ENCODE peak calls at places on chromosome 14, in ten cellular contexts. One of them, this sample, is unnamed.

GRCh38 chr14:81221579-81222102 is 882 bp upstream of the GTF2A1 start:
- DNase-seq in cardiac muscle cell: peak
- DNase-seq in substantia nigra: no peak
- DNase-seq in NCI-H1694 treated with DMSO at 0.1 percent for 48 hours: no peak
- DNase-seq in activated CD4-positive, alpha-beta T cell treated with anti-CD3 and anti-CD28 coated beads for 1 hour: no peak
- DNase-seq in neural progenitor cell: no peak
- DNase-seq in stimulated activated CD8-positive, alpha-beta memory T cell treated with anti-CD3 and anti-CD28 coated beads, Interleukin-4, amount 100 ng/mL, for 4 hours: no peak
- DNase-seq in midbrain: peak
- DNase-seq in GM13977: no peak
- DNase-seq in WTC11: no peak
- DNase-seq in this sample: no peak

GRCh38 chr14:100677152-100677924 is 49.4 kb upstream of the DLK1 start:
- DNase-seq in cardiac muscle cell: peak
- DNase-seq in substantia nigra: no peak
- DNase-seq in NCI-H1694 treated with DMSO at 0.1 percent for 48 hours: peak
- DNase-seq in activated CD4-positive, alpha-beta T cell treated with anti-CD3 and anti-CD28 coated beads for 1 hour: no peak
- DNase-seq in neural progenitor cell: no peak
- DNase-seq in stimulated activated CD8-positive, alpha-beta memory T cell treated with anti-CD3 and anti-CD28 coated beads, Interleukin-4, amount 100 ng/mL, for 4 hours: no peak
- DNase-seq in midbrain: no peak
- DNase-seq in GM13977: no peak
- DNase-seq in WTC11: peak
- DNase-seq in this sample: no peak

GRCh38 chr14:92655802-92656201 is 92.6 kb downstream of the LGMN start:
- DNase-seq in cardiac muscle cell: no peak
- DNase-seq in substantia nigra: no peak
- DNase-seq in NCI-H1694 treated with DMSO at 0.1 percent for 48 hours: no peak
- DNase-seq in activated CD4-positive, alpha-beta T cell treated with anti-CD3 and anti-CD28 coated beads for 1 hour: no peak
- DNase-seq in neural progenitor cell: no peak
- DNase-seq in stimulated activated CD8-positive, alpha-beta memory T cell treated with anti-CD3 and anti-CD28 coated beads, Interleukin-4, amount 100 ng/mL, for 4 hours: no peak
- DNase-seq in midbrain: no peak
- DNase-seq in GM13977: no peak
- DNase-seq in WTC11: no peak
- DNase-seq in this sample: no peak

GRCh38 chr14:106268013-106268727 is 741.8 kb downstream of the TMEM121 start:
- DNase-seq in cardiac muscle cell: no peak
- DNase-seq in substantia nigra: no peak
- DNase-seq in NCI-H1694 treated with DMSO at 0.1 percent for 48 hours: peak
- DNase-seq in activated CD4-positive, alpha-beta T cell treated with anti-CD3 and anti-CD28 coated beads for 1 hour: peak
- DNase-seq in neural progenitor cell: no peak
- DNase-seq in stimulated activated CD8-positive, alpha-beta memory T cell treated with anti-CD3 and anti-CD28 coated beads, Interleukin-4, amount 100 ng/mL, for 4 hours: peak
- DNase-seq in midbrain: no peak
- DNase-seq in GM13977: peak
- DNase-seq in WTC11: no peak
- DNase-seq in this sample: no peak

GRCh38 chr14:77107228-77107627 is 9.2 kb downstream of the CIPC start:
- DNase-seq in cardiac muscle cell: no peak
- DNase-seq in substantia nigra: no peak
- DNase-seq in NCI-H1694 treated with DMSO at 0.1 percent for 48 hours: no peak
- DNase-seq in activated CD4-positive, alpha-beta T cell treated with anti-CD3 and anti-CD28 coated beads for 1 hour: no peak
- DNase-seq in neural progenitor cell: no peak
- DNase-seq in stimulated activated CD8-positive, alpha-beta memory T cell treated with anti-CD3 and anti-CD28 coated beads, Interleukin-4, amount 100 ng/mL, for 4 hours: no peak
- DNase-seq in midbrain: no peak
- DNase-seq in GM13977: no peak
- DNase-seq in WTC11: no peak
- DNase-seq in this sample: no peak

GRCh38 chr14:89509891-89510290 is 92.9 kb upstream of the FOXN3 start:
- DNase-seq in cardiac muscle cell: no peak
- DNase-seq in substantia nigra: no peak
- DNase-seq in NCI-H1694 treated with DMSO at 0.1 percent for 48 hours: no peak
- DNase-seq in activated CD4-positive, alpha-beta T cell treated with anti-CD3 and anti-CD28 coated beads for 1 hour: no peak
- DNase-seq in neural progenitor cell: no peak
- DNase-seq in stimulated activated CD8-positive, alpha-beta memory T cell treated with anti-CD3 and anti-CD28 coated beads, Interleukin-4, amount 100 ng/mL, for 4 hours: no peak
- DNase-seq in midbrain: no peak
- DNase-seq in GM13977: no peak
- DNase-seq in WTC11: no peak
- DNase-seq in this sample: no peak

GRCh38 chr14:68638056-68638816 is 154.6 kb downstream of the ZFP36L1 start:
- DNase-seq in cardiac muscle cell: no peak
- DNase-seq in substantia nigra: no peak
- DNase-seq in NCI-H1694 treated with DMSO at 0.1 percent for 48 hours: no peak
- DNase-seq in activated CD4-positive, alpha-beta T cell treated with anti-CD3 and anti-CD28 coated beads for 1 hour: no peak
- DNase-seq in neural progenitor cell: no peak
- DNase-seq in stimulated activated CD8-positive, alpha-beta memory T cell treated with anti-CD3 and anti-CD28 coated beads, Interleukin-4, amount 100 ng/mL, for 4 hours: no peak
- DNase-seq in midbrain: no peak
- DNase-seq in GM13977: no peak
- DNase-seq in WTC11: no peak
- DNase-seq in this sample: no peak

GRCh38 chr14:101595887-101596721 is 34.8 kb downstream of the DIO3 start:
- DNase-seq in cardiac muscle cell: no peak
- DNase-seq in substantia nigra: no peak
- DNase-seq in NCI-H1694 treated with DMSO at 0.1 percent for 48 hours: no peak
- DNase-seq in activated CD4-positive, alpha-beta T cell treated with anti-CD3 and anti-CD28 coated beads for 1 hour: no peak
- DNase-seq in neural progenitor cell: no peak
- DNase-seq in stimulated activated CD8-positive, alpha-beta memory T cell treated with anti-CD3 and anti-CD28 coated beads, Interleukin-4, amount 100 ng/mL, for 4 hours: no peak
- DNase-seq in midbrain: no peak
- DNase-seq in GM13977: no peak
- DNase-seq in WTC11: no peak
- DNase-seq in this sample: no peak

GRCh38 chr14:20328705-20329104 is 4.4 kb downstream of the CCNB1IP1 start:
- DNase-seq in cardiac muscle cell: no peak
- DNase-seq in substantia nigra: no peak
- DNase-seq in NCI-H1694 treated with DMSO at 0.1 percent for 48 hours: no peak
- DNase-seq in activated CD4-positive, alpha-beta T cell treated with anti-CD3 and anti-CD28 coated beads for 1 hour: no peak
- DNase-seq in neural progenitor cell: no peak
- DNase-seq in stimulated activated CD8-positive, alpha-beta memory T cell treated with anti-CD3 and anti-CD28 coated beads, Interleukin-4, amount 100 ng/mL, for 4 hours: no peak
- DNase-seq in midbrain: no peak
- DNase-seq in GM13977: no peak
- DNase-seq in WTC11: no peak
- DNase-seq in this sample: no peak